ENCODE peak calls at places on chromosomes 11 and 22, in six cellular contexts. W, K, S, J, Z and U are unnamed samples.

GRCh38 chr22:22110548-22111266 is 128.1 kb upstream of the TOP3B start:
- DNase-seq in K (no peak), W (peak), Z (peak), S (no peak), J (peak), U (peak)

GRCh38 chr11:70538641-70539359 is 140.5 kb downstream of the CTTN start:
- DNase-seq in W (no peak), K (no peak), S (no peak), Z (peak), J (no peak), U (no peak)

GRCh38 chr11:35173620-35174278 is 34.8 kb downstream of the CD44 start:
- DNase-seq in S (no peak), J (no peak), K (no peak), W (no peak), Z (no peak), U (no peak)

GRCh38 chr11:34236572-34236971 is 121.2 kb downstream of the ABTB2 start:
- DNase-seq in J (no peak), W (no peak), K (no peak), S (no peak), Z (no peak), U (no peak)

GRCh38 chr11:105244157-105244820 is 104.7 kb upstream of the CARD18 start:
- DNase-seq in K (peak), W (peak), Z (no peak), J (peak), S (no peak), U (no peak)

GRCh38 chr11:102662607-102663006 is 37.5 kb upstream of the MMP20 start:
- DNase-seq in W (no peak), J (no peak), Z (no peak), K (no peak), S (no peak), U (no peak)

GRCh38 chr22:30232716-30233218 is 13.8 kb downstream of the LIF start:
- DNase-seq in Z (no peak), S (no peak), W (no peak), J (no peak), K (no peak), U (no peak)

GRCh38 chr22:46902998-46903916 is 140.8 kb downstream of the TBC1D22A start:
- DNase-seq in K (no peak), S (no peak), J (no peak), W (no peak), Z (peak), U (no peak)

GRCh38 chr11:76469141-76469540 is 24.3 kb downstream of the EMSY start:
- DNase-seq in S (no peak), K (no peak), J (no peak), Z (no peak), W (no peak), U (no peak)

GRCh38 chr11:128029219-128029722 is 558.1 kb downstream of the ETS1 start:
- DNase-seq in J (no peak), S (peak), K (no peak), Z (no peak), W (no peak), U (no peak)

GRCh38 chr22:37428649-37429586 is 1.6 kb upstream of the ELFN2 start:
- DNase-seq in J (peak), S (no peak), W (no peak), K (no peak), Z (peak), U (no peak)

GRCh38 chr11:17399236-17399635 is 10.8 kb upstream of the KCNJ11 start:
- DNase-seq in W (no peak), K (no peak), Z (no peak), S (no peak), J (no peak), U (no peak)

GRCh38 chr22:19536564-19536963 is 12.4 kb upstream of the CLDN5 start:
- DNase-seq in S (no peak), K (no peak), W (no peak), J (no peak), Z (no peak), U (no peak)

GRCh38 chr11:61846351-61846750 is 18.3 kb downstream of the FADS2 start:
- DNase-seq in J (no peak), Z (no peak), S (no peak), W (no peak), K (no peak), U (no peak)

GRCh38 chr11:47403571-47403970 is 4.8 kb upstream of the SLC39A13 start:
- DNase-seq in J (no peak), Z (no peak), W (no peak), K (no peak), S (no peak), U (no peak)

GRCh38 chr22:48742556-48743343 is 1084.9 kb downstream of the BRD1 start:
- DNase-seq in W (no peak), K (no peak), J (no peak), S (no peak), Z (no peak), U (no peak)

GRCh38 chr22:20464912-20465758 is 27.5 kb upstream of the SCARF2 start:
- DNase-seq in S (no peak), K (no peak), Z (no peak), W (no peak), J (no peak), U (no peak)

GRCh38 chr11:119676461-119677020 is 52.5 kb downstream of the NECTIN1 start:
- DNase-seq in J (peak), S (no peak), W (no peak), Z (no peak), K (no peak), U (no peak)

GRCh38 chr11:61683961-61684869 is 4.0 kb downstream of the DAGLA start:
- DNase-seq in W (peak), Z (peak), K (no peak), S (no peak), J (no peak), U (peak)

GRCh38 chr11:107050126-107050525 is 31.9 kb upstream of the GUCY1A2 start:
- DNase-seq in S (no peak), W (no peak), J (no peak), K (no peak), Z (no peak), U (no peak)

GRCh38 chr11:46364056-46364455 is 16.8 kb downstream of the DGKZ start:
- DNase-seq in J (no peak), W (no peak), K (no peak), S (no peak), Z (no peak), U (no peak)

GRCh38 chr11:74680035-74680671 is 51.1 kb downstream of the CHRDL2 start:
- DNase-seq in J (no peak), S (no peak), W (no peak), Z (no peak), K (no peak), U (no peak)

GRCh38 chr11:70255717-70256116 is 14.8 kb upstream of the PPFIA1 start:
- DNase-seq in Z (no peak), J (no peak), K (no peak), W (no peak), S (peak), U (no peak)

GRCh38 chr11:73342633-73343032 is 33.6 kb upstream of the RELT start:
- DNase-seq in J (no peak), S (peak), Z (peak), W (no peak), K (no peak), U (peak)

GRCh38 chr11:115921540-115921939 is 417.3 kb upstream of the CADM1 start:
- DNase-seq in J (no peak), W (no peak), K (no peak), S (no peak), Z (no peak), U (no peak)

GRCh38 chr11:75347781-75348613 is 3.5 kb downstream of the ARRB1 start:
- DNase-seq in K (peak), W (peak), Z (no peak), J (no peak), S (no peak), U (no peak)

GRCh38 chr22:48101704-48102103 is 1339.3 kb downstream of the TBC1D22A start:
- DNase-seq in W (no peak), Z (no peak), K (no peak), S (no peak), J (no peak), U (no peak)

GRCh38 chr22:48940988-48941902 is 886.4 kb downstream of the BRD1 start:
- DNase-seq in K (no peak), J (no peak), W (no peak), Z (no peak), S (no peak), U (peak)

GRCh38 chr22:40791241-40791640 is 27.9 kb downstream of the SLC25A17 start:
- DNase-seq in Z (no peak), S (no peak), W (no peak), J (no peak), K (no peak), U (no peak)

GRCh38 chr11:35614949-35615569 is 3.2 kb upstream of the FJX1 start:
- DNase-seq in W (no peak), S (no peak), Z (no peak), K (no peak), J (no peak), U (peak)

GRCh38 chr11:126658306-126659056 is 303.0 kb downstream of the ST3GAL4 start:
- DNase-seq in W (no peak), S (no peak), J (no peak), K (no peak), Z (no peak), U (no peak)

GRCh38 chr22:20253161-20253560 is 15.0 kb downstream of the RTN4R start:
- DNase-seq in Z (no peak), J (no peak), K (no peak), W (no peak), S (no peak), U (no peak)

GRCh38 chr22:19448739-19449421 is 1.4 kb upstream of the C22orf39 start:
- DNase-seq in W (no peak), Z (no peak), J (no peak), K (no peak), S (no peak), U (no peak)

GRCh38 chr11:65301491-65302329 is 13.0 kb upstream of the CDC42EP2 start:
- DNase-seq in K (no peak), J (no peak), Z (peak), S (no peak), W (no peak), U (no peak)

GRCh38 chr11:115501504-115501894 is 2.7 kb downstream of the CADM1 start:
- DNase-seq in K (no peak), J (no peak), Z (no peak), S (peak), W (no peak), U (no peak)

GRCh38 chr22:38205261-38206128 is 3.7 kb downstream of the MAFF start:
- DNase-seq in J (no peak), Z (no peak), S (no peak), K (peak), W (no peak), U (no peak)